ENCODE peak calls at places on chromosomes 16 and 17, in five cellular contexts. One of them, this sample, is unnamed.

GRCh38 chr17:2719861-2720260 is 8.3 kb upstream of the CLUH start:
- DNase-seq in H1: no peak
- DNase-seq in mesendoderm: no peak
- DNase-seq in neuronal stem cell: no peak
- DNase-seq in IMR-90: no peak
- DNase-seq in this sample: no peak

GRCh38 chr17:16446338-16446983 is 31.1 kb downstream of the TRPV2 start:
- DNase-seq in IMR-90: no peak
- DNase-seq in neuronal stem cell: no peak
- DNase-seq in mesendoderm: peak; percentile 80
- DNase-seq in H1: peak; percentile 63
- DNase-seq in this sample: no peak

GRCh38 chr17:29581583-29582253 is 7.7 kb downstream of the GIT1 start:
- DNase-seq in mesendoderm: no peak
- DNase-seq in neuronal stem cell: no peak
- DNase-seq in IMR-90: no peak
- DNase-seq in H1: no peak
- DNase-seq in this sample: no peak

GRCh38 chr17:82858376-82859126 is 18.7 kb upstream of the ZNF750 start:
- DNase-seq in H1: no peak
- DNase-seq in mesendoderm: peak; percentile 30
- DNase-seq in IMR-90: no peak
- DNase-seq in neuronal stem cell: no peak
- DNase-seq in this sample: no peak

GRCh38 chr17:82065638-82066303 is at the start of gene DUS1L:
- DNase-seq in IMR-90: peak; percentile 37
- DNase-seq in mesendoderm: peak; percentile 50
- DNase-seq in H1: peak; percentile 85
- DNase-seq in neuronal stem cell: peak; percentile 56
- DNase-seq in this sample: peak; percentile 41

GRCh38 chr16:28496844-28497243 is 2.4 kb downstream of the APOBR start:
- DNase-seq in IMR-90: no peak
- DNase-seq in mesendoderm: no peak
- DNase-seq in H1: no peak
- DNase-seq in neuronal stem cell: no peak
- DNase-seq in this sample: no peak

GRCh38 chr17:52986056-52986662 is 827.6 kb upstream of the CA10 start:
- DNase-seq in mesendoderm: peak; percentile 79
- DNase-seq in H1: no peak
- DNase-seq in neuronal stem cell: no peak
- DNase-seq in IMR-90: no peak
- DNase-seq in this sample: no peak

GRCh38 chr17:69809331-69809730 is 265.7 kb upstream of the KCNJ16 start:
- DNase-seq in mesendoderm: no peak
- DNase-seq in H1: no peak
- DNase-seq in neuronal stem cell: no peak
- DNase-seq in IMR-90: no peak
- DNase-seq in this sample: peak; percentile 14

GRCh38 chr17:34758747-34759146 is 179.4 kb downstream of the TMEM132E start:
- DNase-seq in neuronal stem cell: no peak
- DNase-seq in IMR-90: no peak
- DNase-seq in mesendoderm: no peak
- DNase-seq in H1: no peak
- DNase-seq in this sample: no peak

GRCh38 chr17:6548578-6549330 is 7.6 kb downstream of the PITPNM3 start:
- DNase-seq in IMR-90: no peak
- DNase-seq in neuronal stem cell: no peak
- DNase-seq in H1: no peak
- DNase-seq in mesendoderm: no peak
- DNase-seq in this sample: no peak

GRCh38 chr17:50396261-50397110 is 837 bp downstream of the LRRC59 start:
- DNase-seq in IMR-90: peak; percentile 56
- DNase-seq in H1: no peak
- DNase-seq in mesendoderm: peak; percentile 38
- DNase-seq in neuronal stem cell: peak; percentile 1
- DNase-seq in this sample: peak; percentile 73

GRCh38 chr17:82603981-82604448 is 44.2 kb downstream of the WDR45B start:
- DNase-seq in IMR-90: peak; percentile 38
- DNase-seq in neuronal stem cell: no peak
- DNase-seq in mesendoderm: no peak
- DNase-seq in H1: no peak
- DNase-seq in this sample: peak; percentile 45

GRCh38 chr16:2039286-2040030 is 8.2 kb downstream of the NTHL1 start:
- DNase-seq in neuronal stem cell: no peak
- DNase-seq in H1: no peak
- DNase-seq in mesendoderm: no peak
- DNase-seq in IMR-90: peak; percentile 93
- DNase-seq in this sample: peak; percentile 97

GRCh38 chr17:36195474-36196098 is 972 bp downstream of the CCL3L1 start:
- DNase-seq in H1: no peak
- DNase-seq in IMR-90: no peak
- DNase-seq in mesendoderm: peak; percentile 77
- DNase-seq in neuronal stem cell: no peak
- DNase-seq in this sample: no peak

GRCh38 chr16:85650864-85651811 is 37.6 kb downstream of the GINS2 start:
- DNase-seq in IMR-90: no peak
- DNase-seq in neuronal stem cell: no peak
- DNase-seq in H1: no peak
- DNase-seq in mesendoderm: no peak
- DNase-seq in this sample: no peak

GRCh38 chr16:68235882-68236803 is at the start of gene ESRP2:
- DNase-seq in IMR-90: no peak
- DNase-seq in neuronal stem cell: no peak
- DNase-seq in H1: peak; percentile 89
- DNase-seq in mesendoderm: peak; percentile 80
- DNase-seq in this sample: no peak

GRCh38 chr16:27768651-27769270 is 218.8 kb downstream of the KATNIP start:
- DNase-seq in neuronal stem cell: no peak
- DNase-seq in IMR-90: no peak
- DNase-seq in H1: no peak
- DNase-seq in mesendoderm: no peak
- DNase-seq in this sample: no peak

GRCh38 chr16:47060596-47060995 is 83.1 kb downstream of the NETO2 start:
- DNase-seq in mesendoderm: no peak
- DNase-seq in neuronal stem cell: no peak
- DNase-seq in H1: no peak
- DNase-seq in IMR-90: no peak
- DNase-seq in this sample: no peak

GRCh38 chr16:67317853-67318252 is 8.7 kb downstream of the KCTD19 start:
- DNase-seq in neuronal stem cell: no peak
- DNase-seq in IMR-90: no peak
- DNase-seq in H1: no peak
- DNase-seq in mesendoderm: no peak
- DNase-seq in this sample: no peak

GRCh38 chr17:72397687-72398086 is 276.9 kb downstream of the SOX9 start:
- DNase-seq in neuronal stem cell: no peak
- DNase-seq in IMR-90: peak; percentile 53
- DNase-seq in mesendoderm: no peak
- DNase-seq in H1: no peak
- DNase-seq in this sample: no peak

GRCh38 chr16:89018605-89019158 is 41.7 kb upstream of the CBFA2T3 start:
- DNase-seq in IMR-90: no peak
- DNase-seq in neuronal stem cell: no peak
- DNase-seq in mesendoderm: no peak
- DNase-seq in H1: no peak
- DNase-seq in this sample: no peak

GRCh38 chr16:2030036-2030435 is 3.3 kb downstream of the NHERF2 start:
- DNase-seq in neuronal stem cell: no peak
- DNase-seq in IMR-90: no peak
- DNase-seq in H1: no peak
- DNase-seq in mesendoderm: no peak
- DNase-seq in this sample: no peak

GRCh38 chr17:50642722-50643656 is 8.3 kb downstream of the ABCC3 start:
- DNase-seq in mesendoderm: no peak
- DNase-seq in H1: no peak
- DNase-seq in IMR-90: no peak
- DNase-seq in neuronal stem cell: no peak
- DNase-seq in this sample: no peak

GRCh38 chr17:79627766-79628690 is 17.2 kb upstream of the RBFOX3 start:
- DNase-seq in mesendoderm: no peak
- DNase-seq in neuronal stem cell: no peak
- DNase-seq in H1: peak; percentile 38
- DNase-seq in IMR-90: no peak
- DNase-seq in this sample: no peak

GRCh38 chr17:30256756-30257506 is 21.4 kb upstream of the SLC6A4 start:
- DNase-seq in IMR-90: peak; percentile 66
- DNase-seq in H1: no peak
- DNase-seq in mesendoderm: no peak
- DNase-seq in neuronal stem cell: no peak
- DNase-seq in this sample: peak; percentile 67

GRCh38 chr17:6098466-6099180 is 28.4 kb downstream of the WSCD1 start:
- DNase-seq in H1: no peak
- DNase-seq in mesendoderm: peak; percentile 28
- DNase-seq in IMR-90: no peak
- DNase-seq in neuronal stem cell: no peak
- DNase-seq in this sample: no peak

GRCh38 chr17:6381052-6381451 is 53.9 kb downstream of the AIPL1 start:
- DNase-seq in mesendoderm: no peak
- DNase-seq in neuronal stem cell: no peak
- DNase-seq in H1: no peak
- DNase-seq in IMR-90: no peak
- DNase-seq in this sample: peak; percentile 23

GRCh38 chr16:24075929-24076716 is 180.0 kb upstream of the CACNG3 start:
- DNase-seq in IMR-90: no peak
- DNase-seq in H1: no peak
- DNase-seq in mesendoderm: peak; percentile 93
- DNase-seq in neuronal stem cell: no peak
- DNase-seq in this sample: no peak

GRCh38 chr17:79843917-79844815 is 4.9 kb upstream of the CBX4 start:
- DNase-seq in mesendoderm: no peak
- DNase-seq in IMR-90: peak; percentile 61
- DNase-seq in neuronal stem cell: no peak
- DNase-seq in H1: peak; percentile 78
- DNase-seq in this sample: peak; percentile 75

GRCh38 chr16:11187522-11187921 is 68.5 kb downstream of the SOCS1 start:
- DNase-seq in neuronal stem cell: no peak
- DNase-seq in H1: no peak
- DNase-seq in IMR-90: no peak
- DNase-seq in mesendoderm: no peak
- DNase-seq in this sample: no peak

DNA sequence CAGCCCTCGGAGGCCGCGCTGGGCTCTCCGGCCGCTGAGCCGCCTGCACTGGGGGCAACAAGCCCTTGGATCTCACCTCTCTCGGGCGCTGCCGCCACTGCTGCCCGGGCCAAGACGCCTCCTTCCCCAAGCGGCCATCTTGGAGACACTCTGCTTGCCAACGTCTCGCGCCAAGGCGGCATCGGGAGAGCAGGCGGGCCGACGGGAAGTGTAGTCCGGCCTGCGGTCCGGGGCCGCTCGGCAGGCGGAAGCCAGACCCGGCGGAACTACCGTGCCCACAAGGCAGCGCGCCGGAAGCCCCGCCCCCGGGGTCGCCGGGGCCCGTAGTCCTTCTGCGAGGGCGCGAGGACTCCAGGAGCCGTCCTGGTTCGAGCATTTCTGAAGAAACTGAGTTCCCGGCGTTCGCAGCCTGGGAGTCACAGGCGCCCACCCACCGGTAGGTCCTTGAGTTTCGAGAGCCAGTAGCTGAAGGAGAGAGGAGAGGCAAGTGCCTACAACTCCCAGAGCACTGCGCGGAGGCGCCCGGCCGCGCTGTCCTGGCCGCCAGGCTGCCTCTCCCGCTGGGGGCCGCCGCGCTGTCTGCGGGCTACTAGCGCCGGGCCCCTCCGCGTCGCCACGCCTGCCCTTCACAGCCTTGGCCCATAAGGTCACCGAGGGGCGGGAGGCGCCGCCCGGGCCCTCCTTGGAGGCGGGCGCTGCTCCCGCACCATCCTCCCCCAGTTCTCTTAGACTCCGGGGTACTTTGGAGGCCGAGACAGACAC is at the start of gene TMEM11:
- DNase-seq in neuronal stem cell: peak; percentile 94
- DNase-seq in mesendoderm: peak; percentile 98
- DNase-seq in H1: peak; percentile 97
- DNase-seq in IMR-90: peak; percentile 94
- DNase-seq in this sample: peak; percentile 96
- H2BK15ac ChIP-seq in neuronal stem cell: no peak within 1 kb of the TSS
- H2BK15ac ChIP-seq in mesendoderm: no peak within 1 kb of the TSS
- H2BK15ac ChIP-seq in H1: peak within 1 kb of the TSS; percentile 76
- H2BK15ac ChIP-seq in IMR-90: peak within 1 kb of the TSS; percentile 88
- H2BK15ac ChIP-seq in this sample: peak within 1 kb of the TSS; percentile 65

DNA sequence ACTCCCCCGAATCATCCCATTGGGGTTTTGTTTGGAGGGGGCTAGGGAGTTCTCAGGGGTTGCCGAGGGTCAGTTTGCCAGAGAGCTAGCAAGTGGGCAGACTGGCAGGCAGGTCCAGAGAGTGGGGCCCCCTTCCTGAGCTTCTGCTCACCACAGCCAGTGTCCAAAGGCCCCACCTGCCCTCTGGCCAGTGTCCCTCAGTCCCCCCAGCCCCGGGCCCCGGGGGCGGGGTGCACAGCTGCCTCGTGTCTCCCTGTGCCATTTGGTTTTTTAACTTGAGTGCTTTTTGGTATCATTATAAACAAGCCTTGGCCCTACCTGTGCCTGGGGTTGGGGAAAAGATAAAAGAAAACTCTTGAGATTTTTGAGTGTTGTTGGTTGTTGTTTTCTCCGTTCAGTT is 91.8 kb downstream of the CCDC182 start:
- DNase-seq in neuronal stem cell: no peak
- DNase-seq in mesendoderm: no peak
- DNase-seq in H1: no peak
- DNase-seq in IMR-90: no peak
- DNase-seq in this sample: no peak
- H3K23ac ChIP-seq in neuronal stem cell: no peak overlapping the region
- H3K23ac ChIP-seq in mesendoderm: no peak overlapping the region
- H3K23ac ChIP-seq in H1: no peak overlapping the region
- H3K23ac ChIP-seq in IMR-90: no peak overlapping the region
- H3K23ac ChIP-seq in this sample: no peak overlapping the region

DNA sequence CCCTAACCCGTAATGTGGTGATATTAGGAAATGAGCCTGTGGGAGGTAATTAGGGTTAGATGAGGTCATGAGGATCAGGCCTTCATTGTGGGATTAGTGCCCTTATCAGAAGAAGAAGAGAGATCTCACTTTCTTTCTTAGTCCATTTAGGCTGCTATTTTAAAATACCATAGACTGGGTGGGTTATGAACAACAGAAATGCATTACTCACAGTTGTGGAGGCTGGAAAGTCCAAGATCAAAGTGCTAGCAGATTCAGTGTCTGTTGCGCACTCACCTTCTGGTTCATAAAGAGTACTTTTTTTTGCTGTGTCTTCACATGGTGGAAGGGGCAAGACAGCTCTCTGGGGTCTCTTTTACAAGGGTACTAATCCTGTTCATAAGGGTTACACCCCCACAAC is 4.6 kb upstream of the CD300H start:
- DNase-seq in mesendoderm: no peak
- DNase-seq in neuronal stem cell: no peak
- DNase-seq in IMR-90: no peak
- DNase-seq in H1: no peak
- DNase-seq in this sample: no peak
- H3K36me3 ChIP-seq in mesendoderm: no peaks in the 10 kb centered on the region
- H3K36me3 ChIP-seq in neuronal stem cell: no peaks in the 10 kb centered on the region
- H3K36me3 ChIP-seq in IMR-90: no peaks in the 10 kb centered on the region
- H3K36me3 ChIP-seq in H1: no peaks in the 10 kb centered on the region
- H3K36me3 ChIP-seq in this sample: no peaks in the 10 kb centered on the region

DNA sequence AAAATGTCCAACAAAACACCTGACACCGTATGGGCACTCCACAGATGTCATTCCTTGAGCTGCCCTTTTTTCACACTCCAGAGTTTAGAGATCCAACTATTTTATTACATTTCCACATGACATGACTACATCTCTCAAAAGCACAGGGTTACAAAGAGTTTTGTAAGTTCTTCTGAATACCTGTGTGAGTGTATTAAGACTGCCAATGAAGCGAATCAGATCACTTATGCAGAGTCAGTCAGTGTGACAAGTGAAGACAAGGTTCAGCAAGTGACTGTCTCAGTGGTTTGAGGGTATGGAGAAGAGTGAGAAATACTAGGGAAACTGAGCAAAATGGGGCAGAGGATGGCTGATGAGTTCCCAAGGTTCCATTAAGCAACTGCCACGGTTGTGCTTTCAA is 8.4 kb downstream of the SDR42E1 start:
- DNase-seq in neuronal stem cell: no peak
- DNase-seq in H1: no peak
- DNase-seq in IMR-90: no peak
- DNase-seq in mesendoderm: no peak
- DNase-seq in this sample: no peak
- H2BK15ac ChIP-seq in neuronal stem cell: no peak overlapping the region
- H2BK15ac ChIP-seq in H1: no peak overlapping the region
- H2BK15ac ChIP-seq in IMR-90: no peak overlapping the region
- H2BK15ac ChIP-seq in mesendoderm: no peak overlapping the region
- H2BK15ac ChIP-seq in this sample: no peak overlapping the region

This sample was measured in mesenchymal stem cell.